ENCODE peak calls at places on chromosomes 12 and 14, in ten cellular contexts. One of them, this sample, is unnamed.
A peak's percentile ranks its signal among the peaks of the same experiment; 100 is the strongest.

GRCh38 chr14:103103461-103104388 is 9.2 kb downstream of the EXOC3L4 start:
- DNase-seq in AG10803: peak; percentile 66
- DNase-seq in neural crest cell: no peak
- DNase-seq in retinal pigment epithelial cell: no peak
- DNase-seq in cardiac muscle cell: peak; percentile 57
- DNase-seq in GM13976: no peak
- DNase-seq in tibial nerve: no peak
- DNase-seq in adrenal gland: peak; percentile 78
- DNase-seq in endothelial cell of umbilical vein: no peak
- DNase-seq in PC-3: peak; percentile 69
- DNase-seq in this sample: peak; percentile 77

GRCh38 chr14:75437201-75438143 is 9.7 kb downstream of the JDP2 start:
- DNase-seq in AG10803: no peak
- DNase-seq in neural crest cell: no peak
- DNase-seq in retinal pigment epithelial cell: no peak
- DNase-seq in cardiac muscle cell: no peak
- DNase-seq in GM13976: no peak
- DNase-seq in tibial nerve: no peak
- DNase-seq in adrenal gland: peak; percentile 71
- DNase-seq in endothelial cell of umbilical vein: no peak
- DNase-seq in PC-3: no peak
- DNase-seq in this sample: no peak

GRCh38 chr12:105378821-105379400 is 48.4 kb downstream of the C12orf75 start:
- DNase-seq in AG10803: no peak
- DNase-seq in neural crest cell: peak; percentile 9
- DNase-seq in retinal pigment epithelial cell: no peak
- DNase-seq in cardiac muscle cell: peak; percentile 30
- DNase-seq in GM13976: no peak
- DNase-seq in tibial nerve: no peak
- DNase-seq in adrenal gland: peak; percentile 44
- DNase-seq in endothelial cell of umbilical vein: peak; percentile 49
- DNase-seq in PC-3: peak; percentile 43
- DNase-seq in this sample: peak; percentile 25

GRCh38 chr14:102317564-102318248 is 1.8 kb upstream of the ZNF839 start:
- DNase-seq in AG10803: peak; percentile 23
- DNase-seq in neural crest cell: no peak
- DNase-seq in retinal pigment epithelial cell: no peak
- DNase-seq in cardiac muscle cell: peak; percentile 50
- DNase-seq in GM13976: peak; percentile 17
- DNase-seq in tibial nerve: no peak
- DNase-seq in adrenal gland: peak; percentile 50
- DNase-seq in endothelial cell of umbilical vein: peak; percentile 39
- DNase-seq in PC-3: peak; percentile 61
- DNase-seq in this sample: no peak

GRCh38 chr14:70808023-70808401 is 1.3 kb downstream of the MAP3K9 start:
- DNase-seq in AG10803: no peak
- DNase-seq in neural crest cell: no peak
- DNase-seq in retinal pigment epithelial cell: no peak
- DNase-seq in cardiac muscle cell: peak; percentile 41
- DNase-seq in GM13976: peak; percentile 66
- DNase-seq in tibial nerve: no peak
- DNase-seq in adrenal gland: peak; percentile 17
- DNase-seq in endothelial cell of umbilical vein: no peak
- DNase-seq in PC-3: peak; percentile 66
- DNase-seq in this sample: peak; percentile 28

GRCh38 chr12:53560912-53561589 is 53.8 kb upstream of the NPFF start:
- DNase-seq in AG10803: no peak
- DNase-seq in neural crest cell: no peak
- DNase-seq in retinal pigment epithelial cell: no peak
- DNase-seq in cardiac muscle cell: no peak
- DNase-seq in GM13976: no peak
- DNase-seq in tibial nerve: no peak
- DNase-seq in adrenal gland: no peak
- DNase-seq in endothelial cell of umbilical vein: no peak
- DNase-seq in PC-3: no peak
- DNase-seq in this sample: no peak

GRCh38 chr12:34400986-34401658 is 378.8 kb downstream of the ALG10 start:
- DNase-seq in AG10803: no peak
- DNase-seq in neural crest cell: no peak
- DNase-seq in retinal pigment epithelial cell: no peak
- DNase-seq in cardiac muscle cell: no peak
- DNase-seq in GM13976: peak; percentile 5
- DNase-seq in tibial nerve: peak; percentile 9
- DNase-seq in adrenal gland: no peak
- DNase-seq in endothelial cell of umbilical vein: no peak
- DNase-seq in PC-3: no peak
- DNase-seq in this sample: peak; percentile 2

GRCh38 chr12:118495296-118495695 is 118.9 kb downstream of the SUDS3 start:
- DNase-seq in AG10803: no peak
- DNase-seq in neural crest cell: no peak
- DNase-seq in retinal pigment epithelial cell: no peak
- DNase-seq in cardiac muscle cell: no peak
- DNase-seq in GM13976: no peak
- DNase-seq in tibial nerve: no peak
- DNase-seq in adrenal gland: no peak
- DNase-seq in endothelial cell of umbilical vein: no peak
- DNase-seq in PC-3: no peak
- DNase-seq in this sample: no peak

GRCh38 chr12:82655751-82656150 is 31.0 kb upstream of the TMTC2 start:
- DNase-seq in AG10803: no peak
- DNase-seq in neural crest cell: no peak
- DNase-seq in retinal pigment epithelial cell: no peak
- DNase-seq in cardiac muscle cell: no peak
- DNase-seq in GM13976: no peak
- DNase-seq in tibial nerve: no peak
- DNase-seq in adrenal gland: no peak
- DNase-seq in endothelial cell of umbilical vein: no peak
- DNase-seq in PC-3: no peak
- DNase-seq in this sample: no peak

GRCh38 chr12:105759172-105759571 is 379.6 kb downstream of the NUAK1 start:
- DNase-seq in AG10803: no peak
- DNase-seq in neural crest cell: no peak
- DNase-seq in retinal pigment epithelial cell: no peak
- DNase-seq in cardiac muscle cell: no peak
- DNase-seq in GM13976: no peak
- DNase-seq in tibial nerve: no peak
- DNase-seq in adrenal gland: no peak
- DNase-seq in endothelial cell of umbilical vein: no peak
- DNase-seq in PC-3: no peak
- DNase-seq in this sample: no peak

GRCh38 chr12:112686373-112686772 is 105.2 kb upstream of the RPH3A start:
- DNase-seq in AG10803: no peak
- DNase-seq in neural crest cell: no peak
- DNase-seq in retinal pigment epithelial cell: no peak
- DNase-seq in cardiac muscle cell: no peak
- DNase-seq in GM13976: no peak
- DNase-seq in tibial nerve: no peak
- DNase-seq in adrenal gland: no peak
- DNase-seq in endothelial cell of umbilical vein: peak; percentile 4
- DNase-seq in PC-3: peak; percentile 65
- DNase-seq in this sample: no peak

GRCh38 chr14:35412281-35413057 is 7.9 kb upstream of the NFKBIA start:
- DNase-seq in AG10803: no peak
- DNase-seq in neural crest cell: no peak
- DNase-seq in retinal pigment epithelial cell: no peak
- DNase-seq in cardiac muscle cell: no peak
- DNase-seq in GM13976: no peak
- DNase-seq in tibial nerve: no peak
- DNase-seq in adrenal gland: no peak
- DNase-seq in endothelial cell of umbilical vein: no peak
- DNase-seq in PC-3: no peak
- DNase-seq in this sample: no peak

GRCh38 chr12:108337235-108338223 is 1.6 kb downstream of the CMKLR1 start:
- DNase-seq in AG10803: peak; percentile 23
- DNase-seq in neural crest cell: peak; percentile 15
- DNase-seq in retinal pigment epithelial cell: no peak
- DNase-seq in cardiac muscle cell: peak; percentile 20
- DNase-seq in GM13976: peak; percentile 73
- DNase-seq in tibial nerve: no peak
- DNase-seq in adrenal gland: peak; percentile 23
- DNase-seq in endothelial cell of umbilical vein: peak; percentile 33
- DNase-seq in PC-3: peak; percentile 56
- DNase-seq in this sample: no peak
- TF ChIP-seq CTCF in AG10803: peak; percentile 52
- TF ChIP-seq CTCF in neural crest cell: peak; percentile 59
- TF ChIP-seq CTCF in retinal pigment epithelial cell: peak; percentile 57
- TF ChIP-seq CTCF in cardiac muscle cell: peak; percentile 62
- TF ChIP-seq CTCF in GM13976: peak; percentile 43
- TF ChIP-seq CTCF in tibial nerve: peak; percentile 41
- TF ChIP-seq CTCF in adrenal gland: peak; percentile 43
- TF ChIP-seq CTCF in endothelial cell of umbilical vein: peak; percentile 50
- TF ChIP-seq CTCF in PC-3: peak; percentile 81
- TF ChIP-seq CTCF in this sample: peak; percentile 40

DNA sequence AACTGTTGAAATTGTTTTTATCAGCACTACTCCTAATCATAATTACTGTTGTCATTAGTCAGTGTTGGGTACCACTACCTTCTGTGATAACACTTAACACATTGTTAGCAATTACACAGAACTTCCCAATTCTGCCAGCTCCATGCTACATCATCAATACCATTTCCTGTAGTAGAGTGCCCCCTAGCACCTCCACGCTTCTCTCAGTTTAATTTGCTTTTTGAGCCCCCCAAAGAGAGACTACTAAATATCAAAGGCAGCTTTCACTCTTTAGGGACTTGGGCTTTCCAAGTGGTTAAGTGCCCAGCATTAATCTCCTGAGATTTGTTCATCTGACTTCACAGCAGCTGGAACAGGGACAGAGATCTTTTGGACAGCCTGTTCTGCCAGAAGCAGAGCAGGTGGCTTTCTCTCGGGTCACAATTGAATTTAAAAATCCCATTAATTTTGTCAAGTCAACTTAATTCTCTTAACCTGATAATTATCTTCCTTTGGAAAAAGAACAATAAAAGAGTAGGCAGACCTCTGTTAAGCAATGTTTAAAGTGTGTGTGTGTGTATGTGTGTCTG is 954.9 kb downstream of the DIO2 start:
- DNase-seq in AG10803: no peak
- DNase-seq in neural crest cell: no peak
- DNase-seq in retinal pigment epithelial cell: no peak
- DNase-seq in cardiac muscle cell: no peak
- DNase-seq in GM13976: no peak
- DNase-seq in tibial nerve: no peak
- DNase-seq in adrenal gland: no peak
- DNase-seq in endothelial cell of umbilical vein: no peak
- DNase-seq in PC-3: no peak
- DNase-seq in this sample: no peak
- TF ChIP-seq CTCF in AG10803: no peak
- TF ChIP-seq CTCF in neural crest cell: no peak
- TF ChIP-seq CTCF in retinal pigment epithelial cell: no peak
- TF ChIP-seq CTCF in cardiac muscle cell: no peak
- TF ChIP-seq CTCF in GM13976: no peak
- TF ChIP-seq CTCF in tibial nerve: no peak
- TF ChIP-seq CTCF in adrenal gland: no peak
- TF ChIP-seq CTCF in endothelial cell of umbilical vein: no peak
- TF ChIP-seq CTCF in PC-3: peak; percentile 14
- TF ChIP-seq CTCF in this sample: no peak

GRCh38 chr12:6725350-6725749 is 1.5 kb downstream of the COPS7A start:
- DNase-seq in AG10803: no peak
- DNase-seq in neural crest cell: no peak
- DNase-seq in retinal pigment epithelial cell: no peak
- DNase-seq in cardiac muscle cell: no peak
- DNase-seq in GM13976: no peak
- DNase-seq in tibial nerve: no peak
- DNase-seq in adrenal gland: no peak
- DNase-seq in endothelial cell of umbilical vein: no peak
- DNase-seq in PC-3: no peak
- DNase-seq in this sample: no peak
- TF ChIP-seq CTCF in AG10803: no peak
- TF ChIP-seq CTCF in neural crest cell: no peak
- TF ChIP-seq CTCF in retinal pigment epithelial cell: no peak
- TF ChIP-seq CTCF in cardiac muscle cell: no peak
- TF ChIP-seq CTCF in GM13976: no peak
- TF ChIP-seq CTCF in tibial nerve: no peak
- TF ChIP-seq CTCF in adrenal gland: no peak
- TF ChIP-seq CTCF in endothelial cell of umbilical vein: no peak
- TF ChIP-seq CTCF in PC-3: no peak
- TF ChIP-seq CTCF in this sample: no peak

GRCh38 chr14:72545411-72546311 is 348.2 kb downstream of the DPF3 start:
- DNase-seq in AG10803: no peak
- DNase-seq in neural crest cell: no peak
- DNase-seq in retinal pigment epithelial cell: no peak
- DNase-seq in cardiac muscle cell: no peak
- DNase-seq in GM13976: no peak
- DNase-seq in tibial nerve: no peak
- DNase-seq in adrenal gland: no peak
- DNase-seq in endothelial cell of umbilical vein: no peak
- DNase-seq in PC-3: peak; percentile 54
- DNase-seq in this sample: no peak

GRCh38 chr14:72547999-72548398 is 345.9 kb downstream of the DPF3 start:
- DNase-seq in AG10803: no peak
- DNase-seq in neural crest cell: no peak
- DNase-seq in retinal pigment epithelial cell: no peak
- DNase-seq in cardiac muscle cell: no peak
- DNase-seq in GM13976: no peak
- DNase-seq in tibial nerve: no peak
- DNase-seq in adrenal gland: no peak
- DNase-seq in endothelial cell of umbilical vein: no peak
- DNase-seq in PC-3: no peak
- DNase-seq in this sample: no peak

GRCh38 chr14:72546359-72547035 is 347.4 kb downstream of the DPF3 start:
- DNase-seq in AG10803: no peak
- DNase-seq in neural crest cell: no peak
- DNase-seq in retinal pigment epithelial cell: no peak
- DNase-seq in cardiac muscle cell: no peak
- DNase-seq in GM13976: no peak
- DNase-seq in tibial nerve: no peak
- DNase-seq in adrenal gland: no peak
- DNase-seq in endothelial cell of umbilical vein: no peak
- DNase-seq in PC-3: no peak
- DNase-seq in this sample: no peak

GRCh38 chr14:72543325-72543724 is 350.6 kb downstream of the DPF3 start:
- DNase-seq in AG10803: peak; percentile 42
- DNase-seq in neural crest cell: no peak
- DNase-seq in retinal pigment epithelial cell: no peak
- DNase-seq in cardiac muscle cell: no peak
- DNase-seq in GM13976: no peak
- DNase-seq in tibial nerve: no peak
- DNase-seq in adrenal gland: no peak
- DNase-seq in endothelial cell of umbilical vein: no peak
- DNase-seq in PC-3: no peak
- DNase-seq in this sample: no peak

DNA sequence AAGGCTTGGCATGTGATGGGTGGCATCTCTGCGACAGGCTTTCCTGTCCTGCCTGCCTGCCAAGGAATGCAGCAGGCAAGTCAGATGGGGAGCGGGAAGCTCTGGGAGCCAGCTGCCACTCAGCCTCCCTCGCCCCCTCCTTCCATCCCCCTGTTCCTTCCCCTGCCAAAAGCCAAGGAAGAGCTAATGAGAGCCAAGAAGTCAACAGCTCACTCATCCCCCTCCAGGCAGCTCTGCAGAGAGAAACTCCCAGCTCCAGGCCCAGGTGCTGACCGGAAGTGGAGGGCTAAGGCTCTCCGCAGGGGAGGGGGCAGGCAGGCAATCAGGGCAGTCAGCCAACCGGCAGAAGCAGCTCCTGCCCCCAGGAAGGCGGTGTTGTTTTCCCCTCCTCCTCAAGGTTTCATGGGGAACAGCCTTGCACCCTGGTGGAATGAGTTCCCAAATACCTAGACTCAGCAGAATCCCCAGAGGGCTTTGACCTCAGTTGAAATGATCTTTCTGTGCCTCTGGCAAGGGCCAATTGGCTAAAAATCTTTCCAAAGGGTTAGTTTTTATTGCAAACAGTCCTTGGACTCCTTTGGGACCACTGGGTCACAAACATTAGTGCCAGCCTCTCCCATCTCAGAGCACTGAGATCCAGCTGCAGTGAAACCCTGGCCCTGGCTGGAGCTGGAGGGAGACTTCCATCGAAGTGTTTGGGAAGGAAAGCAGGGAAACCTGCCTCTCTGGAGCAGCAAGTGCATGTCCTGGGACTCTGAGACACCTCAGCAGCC is 349.1 kb downstream of the DPF3 start:
- DNase-seq in AG10803: peak; percentile 13
- DNase-seq in neural crest cell: no peak
- DNase-seq in retinal pigment epithelial cell: no peak
- DNase-seq in cardiac muscle cell: no peak
- DNase-seq in GM13976: no peak
- DNase-seq in tibial nerve: no peak
- DNase-seq in adrenal gland: no peak
- DNase-seq in endothelial cell of umbilical vein: no peak
- DNase-seq in PC-3: no peak
- DNase-seq in this sample: no peak
- TF ChIP-seq CTCF in AG10803: no peak
- TF ChIP-seq CTCF in neural crest cell: no peak
- TF ChIP-seq CTCF in retinal pigment epithelial cell: no peak
- TF ChIP-seq CTCF in cardiac muscle cell: no peak
- TF ChIP-seq CTCF in GM13976: no peak
- TF ChIP-seq CTCF in tibial nerve: no peak
- TF ChIP-seq CTCF in adrenal gland: no peak
- TF ChIP-seq CTCF in endothelial cell of umbilical vein: no peak
- TF ChIP-seq CTCF in PC-3: no peak
- TF ChIP-seq CTCF in this sample: no peak

This sample was measured in glutamatergic neuron.